ENCODE peak calls at places on chromosomes 12 and 14, in ten cellular contexts. P is prostate gland, W is neural progenitor cell, U is foreskin fibroblast, M is ovary, C is WERI-Rb-1, V is body of pancreas, Z is tibial artery, B is stomach, I is AG09309. O is an unnamed sample.

GRCh38 chr12:55816876-55817351 is 610 bp downstream of the SARNP start:
- DNase-seq in P (no peak), W (peak; percentile 31), U (no peak), M (no peak), C (no peak), V (no peak), Z (no peak), B (no peak), I (no peak), O (no peak)

GRCh38 chr12:43856932-43857331 is 21.1 kb downstream of the TMEM117 start:
- DNase-seq in P (no peak), W (no peak), U (no peak), M (no peak), C (no peak), V (no peak), Z (no peak), B (no peak), I (no peak), O (no peak)

GRCh38 chr14:83291716-83292115 is 1758.1 kb upstream of the SEL1L start:
- DNase-seq in P (no peak), W (no peak), U (no peak), M (no peak), C (no peak), V (no peak), Z (no peak), B (no peak), I (no peak), O (no peak)

GRCh38 chr12:6620137-6620884 is 13.1 kb upstream of the CHD4 start:
- DNase-seq in P (no peak), W (peak; percentile 92), U (no peak), M (no peak), C (no peak), V (peak; percentile 42), Z (no peak), B (no peak), I (no peak), O (no peak)

GRCh38 chr14:87005336-87005735 is 987.6 kb downstream of the GALC start:
- DNase-seq in P (no peak), W (no peak), U (no peak), M (no peak), C (no peak), V (no peak), Z (no peak), B (no peak), I (no peak), O (no peak)

GRCh38 chr12:89040146-89040964 is 311.9 kb downstream of the DUSP6 start:
- DNase-seq in P (no peak), W (no peak), U (no peak), M (no peak), C (no peak), V (no peak), Z (no peak), B (peak; percentile 33), I (peak; percentile 67), O (no peak)

GRCh38 chr12:118371354-118372282 is 1.1 kb downstream of the TAOK3 start:
- DNase-seq in P (peak; percentile 27), W (peak; percentile 53), U (no peak), M (peak; percentile 43), C (peak; percentile 16), V (peak; percentile 23), Z (peak; percentile 30), B (no peak), I (no peak), O (no peak)

GRCh38 chr12:91053951-91054715 is 3.7 kb downstream of the KERA start:
- DNase-seq in P (no peak), W (no peak), U (peak; percentile 14), M (no peak), C (no peak), V (peak; percentile 13), Z (no peak), B (no peak), I (peak; percentile 73), O (peak; percentile 71)

GRCh38 chr14:76955575-76956252 is 72.8 kb downstream of the IRF2BPL start:
- DNase-seq in P (peak; percentile 48), W (no peak), U (peak; percentile 81), M (no peak), C (no peak), V (no peak), Z (peak; percentile 38), B (no peak), I (no peak), O (no peak)

GRCh38 chr14:96359959-96360358 is 3.2 kb downstream of the ATG2B start:
- DNase-seq in P (no peak), W (no peak), U (no peak), M (no peak), C (no peak), V (no peak), Z (no peak), B (no peak), I (no peak), O (no peak)
- H3K4me3 ChIP-seq in P (no peak overlapping the region), W (no peak overlapping the region), U (no peak overlapping the region), M (no peak overlapping the region), C (no peak overlapping the region), V (no peak overlapping the region), Z (no peak overlapping the region), B (no peak overlapping the region), I (no peak overlapping the region), O (no peak overlapping the region)

DNA sequence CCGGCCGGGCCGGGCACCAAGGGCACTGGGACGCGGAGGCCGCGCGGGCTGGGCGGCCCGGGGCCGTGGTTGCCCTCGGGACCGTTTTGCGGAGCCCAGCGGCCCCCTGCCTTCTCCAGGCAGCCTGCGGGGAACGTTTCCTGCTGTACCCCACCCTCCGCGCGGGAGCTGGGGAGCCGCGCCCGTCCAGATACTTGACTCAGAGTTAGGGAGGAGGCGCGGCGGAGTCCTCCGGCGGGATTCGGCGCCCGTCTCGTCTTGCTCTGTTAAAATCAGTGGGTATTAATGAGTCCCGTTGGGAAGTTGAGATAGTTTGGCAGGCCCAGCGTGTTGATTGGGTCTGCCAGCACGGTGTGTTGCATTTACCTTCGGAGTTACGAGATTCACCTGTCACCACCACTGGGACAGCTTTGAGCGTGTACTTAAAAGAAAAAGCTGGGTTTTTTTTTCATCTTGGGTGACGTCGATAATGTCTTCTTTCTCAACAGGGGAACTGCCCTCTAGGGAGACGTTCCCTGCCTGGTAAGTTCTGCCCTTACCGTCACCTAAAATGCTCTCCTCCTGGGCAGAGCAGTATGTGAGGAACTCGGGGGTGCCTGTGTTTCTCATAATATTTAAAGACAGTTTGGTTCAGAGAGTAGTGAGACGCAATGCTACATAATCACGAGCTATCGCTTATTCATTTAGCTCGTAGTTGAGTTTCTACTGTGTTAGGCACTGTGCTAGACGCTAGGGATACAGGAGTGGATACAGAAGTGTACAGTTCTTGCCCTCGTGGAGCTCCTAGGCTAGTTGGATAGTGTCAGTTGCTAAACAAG is 596 bp downstream of the DLST start:
- DNase-seq in P (peak; percentile 17), W (peak; percentile 65), U (no peak), M (no peak), C (no peak), V (peak; percentile 40), Z (peak; percentile 54), B (peak; percentile 64), I (no peak), O (no peak)
- TF ChIP-seq CTCF in P (no peak), W (no peak), U (no peak), M (no peak), C (no peak), V (no peak), Z (no peak), B (no peak), I (no peak), O (no peak)

DNA sequence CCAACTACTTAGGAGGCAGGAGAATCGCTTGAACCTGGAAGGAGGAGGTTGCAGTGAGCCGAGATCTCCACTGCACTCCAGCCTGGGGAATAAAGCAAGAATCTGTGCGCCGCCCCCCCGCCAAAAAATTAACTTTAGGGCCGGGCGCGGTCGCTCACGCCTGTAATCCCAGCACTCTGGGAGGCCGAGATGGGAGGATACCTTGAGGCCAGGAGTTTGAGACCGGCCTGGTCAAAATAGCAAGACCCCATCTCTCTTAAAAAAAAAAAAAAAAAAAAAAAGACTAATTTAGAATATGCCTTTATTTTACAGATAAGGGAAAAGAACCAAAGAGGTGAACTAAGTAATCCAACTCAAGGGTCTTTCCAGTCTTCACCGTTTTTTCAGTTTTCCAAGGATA is 1.2 kb downstream of the KANSL2 start:
- DNase-seq in P (no peak), W (no peak), U (no peak), M (no peak), C (no peak), V (no peak), Z (no peak), B (no peak), I (no peak), O (no peak)
- H3K4me3 ChIP-seq in P (peak overlapping the region; percentile 90), W (peak overlapping the region; percentile 82), U (peak overlapping the region; percentile 83), M (peak overlapping the region; percentile 67), C (peak overlapping the region; percentile 64), V (peak overlapping the region; percentile 76), Z (peak overlapping the region; percentile 90), B (peak overlapping the region; percentile 71), I (peak overlapping the region; percentile 84), O (peak overlapping the region; percentile 99)

DNA sequence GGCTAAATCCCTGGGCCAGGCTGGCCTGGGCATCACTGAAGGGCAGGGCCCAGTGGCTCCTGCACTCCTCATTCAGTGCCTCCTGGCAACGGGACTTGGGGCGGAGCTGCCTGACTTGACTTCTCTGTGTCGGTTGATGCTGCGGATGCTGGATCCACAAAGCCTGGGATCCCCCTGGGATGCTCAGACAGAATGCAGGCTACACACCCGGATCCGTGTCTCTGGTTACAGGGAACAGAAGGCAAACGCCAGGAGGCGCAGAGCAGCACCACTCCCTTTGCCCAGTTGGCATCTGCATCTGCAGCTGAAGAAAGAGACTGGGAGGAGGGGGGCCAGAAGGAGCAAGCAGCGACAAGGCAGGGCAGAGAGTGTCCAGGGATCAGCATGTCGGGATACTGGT is 154.5 kb upstream of the FKBP4 start:
- DNase-seq in P (no peak), W (no peak), U (no peak), M (no peak), C (no peak), V (no peak), Z (peak; percentile 41), B (no peak), I (peak; percentile 45), O (no peak)
- TF ChIP-seq CTCF in P (no peak), W (no peak), U (no peak), M (no peak), C (no peak), V (no peak), Z (peak; percentile 30), B (no peak), I (peak; percentile 50), O (no peak)